ENCODE peak calls at places on chromosomes 1 and 21, in nine cellular contexts. M, H, C, T, P, A, N, X and Z are unnamed samples.

GRCh38 chr21:40466893-40467483 is 380.0 kb downstream of the DSCAM start:
- DNase-seq in X (no peak), C (peak; percentile 60), A (no peak), H (no peak), N (peak; percentile 12), P (no peak), T (no peak), M (peak; percentile 2), Z (peak; percentile 13)

GRCh38 chr21:26060335-26061115 is 110.0 kb downstream of the APP start:
- DNase-seq in M (no peak), C (no peak), X (no peak), H (no peak), P (no peak), A (no peak), T (no peak), N (no peak), Z (no peak)

GRCh38 chr1:56911098-56911497 is 54.7 kb downstream of the C8B start:
- DNase-seq in T (no peak), H (no peak), X (peak; percentile 65), C (peak; percentile 45), N (peak; percentile 44), A (no peak), M (no peak), P (peak; percentile 32), Z (peak; percentile 46)

GRCh38 chr1:166351676-166352075 is 184.9 kb upstream of the FAM78B start:
- DNase-seq in P (no peak), M (no peak), C (no peak), A (no peak), X (no peak), N (no peak), H (no peak), T (no peak), Z (no peak)

GRCh38 chr1:93905051-93905450 is 4.2 kb downstream of the GCLM start:
- DNase-seq in X (peak; percentile 18), H (no peak), T (no peak), N (no peak), P (no peak), A (no peak), C (no peak), M (no peak), Z (peak; percentile 51)

GRCh38 chr1:228021526-228022030 is 14.8 kb downstream of the WNT3A start:
- DNase-seq in P (no peak), A (peak; percentile 18), C (no peak), N (no peak), X (no peak), M (no peak), H (no peak), T (peak; percentile 34), Z (no peak)

GRCh38 chr21:29771491-29772066 is 168.2 kb downstream of the GRIK1 start:
- DNase-seq in A (no peak), M (no peak), X (no peak), H (no peak), T (no peak), N (no peak), P (no peak), C (no peak), Z (no peak)

GRCh38 chr1:23727362-23727811 is 15.9 kb upstream of the ELOA start:
- DNase-seq in M (no peak), N (no peak), H (no peak), C (no peak), T (peak; percentile 89), A (no peak), P (peak; percentile 78), X (peak; percentile 91), Z (peak; percentile 97)

GRCh38 chr1:239858058-239858457 is 233.6 kb upstream of the FMN2 start:
- DNase-seq in H (no peak), X (no peak), C (peak; percentile 93), P (no peak), T (no peak), A (no peak), M (peak; percentile 79), N (peak; percentile 67), Z (peak; percentile 70)

GRCh38 chr1:211723273-211723672 is 47.9 kb upstream of the NEK2 start:
- DNase-seq in T (no peak), H (no peak), C (no peak), P (peak; percentile 54), M (no peak), N (no peak), X (no peak), A (no peak), Z (no peak)

GRCh38 chr21:33937146-33937545 is 21.5 kb upstream of the ATP5PO start:
- DNase-seq in X (no peak), C (no peak), P (no peak), N (no peak), T (no peak), A (no peak), H (no peak), M (no peak), Z (no peak)

GRCh38 chr1:162192323-162192678 is 122.8 kb downstream of the NOS1AP start:
- DNase-seq in H (no peak), C (no peak), T (no peak), M (no peak), N (no peak), A (no peak), P (no peak), X (no peak), Z (no peak)

GRCh38 chr1:212977781-212978645 is 27.7 kb downstream of the VASH2 start:
- DNase-seq in P (no peak), T (no peak), H (no peak), C (no peak), N (peak; percentile 54), A (peak; percentile 21), X (no peak), M (no peak), Z (no peak)

GRCh38 chr1:58013237-58013636 is 533.3 kb downstream of the OMA1 start:
- DNase-seq in A (peak; percentile 36), X (no peak), P (peak; percentile 6), T (no peak), N (no peak), C (no peak), H (no peak), M (no peak), Z (no peak)

GRCh38 chr1:241817331-241817792 is 30.6 kb upstream of the EXO1 start:
- DNase-seq in A (no peak), H (no peak), X (peak; percentile 71), C (peak; percentile 91), M (no peak), N (peak; percentile 91), T (peak; percentile 81), P (no peak), Z (peak; percentile 94)

GRCh38 chr1:75203415-75204277 is 69.5 kb downstream of the LHX8 start:
- DNase-seq in A (no peak), P (peak; percentile 40), X (peak; percentile 74), M (peak; percentile 50), C (peak; percentile 65), H (peak; percentile 54), N (peak; percentile 26), T (peak; percentile 58), Z (peak; percentile 50)

GRCh38 chr21:46183910-46184624 is at the start of gene SPATC1L:
- DNase-seq in T (peak; percentile 89), P (peak; percentile 24), M (peak; percentile 71), N (peak; percentile 77), A (peak; percentile 63), X (peak; percentile 80), H (no peak), C (peak; percentile 63), Z (peak; percentile 90)

GRCh38 chr21:31119199-31119598 is 80.9 kb upstream of the KRTAP19-8 start:
- DNase-seq in T (no peak), A (no peak), C (no peak), M (no peak), P (no peak), H (no peak), N (no peak), X (no peak), Z (no peak)

GRCh38 chr1:13823126-13823880 is 123.3 kb downstream of the PRDM2 start:
- DNase-seq in H (no peak), P (no peak), X (no peak), A (no peak), N (no peak), T (no peak), M (no peak), C (no peak), Z (no peak)

DNA sequence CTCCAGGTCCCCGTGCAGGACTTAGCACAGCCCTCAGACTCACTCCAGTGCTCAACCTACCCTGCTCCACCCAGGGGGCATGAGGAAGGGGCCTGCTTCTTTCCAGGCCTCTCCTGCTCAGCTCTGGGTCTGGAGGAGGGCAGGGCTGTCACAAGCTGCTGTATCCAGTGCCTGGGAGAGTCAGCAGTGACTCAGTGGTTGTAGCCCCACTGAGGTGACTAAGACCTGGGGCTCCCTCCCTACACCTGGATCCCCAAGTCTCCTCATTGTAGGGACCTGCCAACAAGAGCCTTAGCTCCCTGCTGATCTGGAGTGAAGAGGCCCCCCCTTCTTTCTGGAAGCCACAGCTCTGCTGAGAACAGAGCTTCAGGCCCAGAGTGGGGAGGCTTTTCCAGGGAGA is 36.1 kb upstream of the FAM131C start:
- DNase-seq in P (no peak), N (peak; percentile 12), C (no peak), T (peak; percentile 44), M (no peak), X (peak; percentile 44), H (no peak), A (no peak), Z (no peak)
- H2AFZ ChIP-seq in P (no peak overlapping the region), N (no peak overlapping the region), C (no peak overlapping the region), T (no peak overlapping the region), M (no peak overlapping the region), X (no peak overlapping the region), H (no peak overlapping the region), A (no peak overlapping the region), Z (no peak overlapping the region)

DNA sequence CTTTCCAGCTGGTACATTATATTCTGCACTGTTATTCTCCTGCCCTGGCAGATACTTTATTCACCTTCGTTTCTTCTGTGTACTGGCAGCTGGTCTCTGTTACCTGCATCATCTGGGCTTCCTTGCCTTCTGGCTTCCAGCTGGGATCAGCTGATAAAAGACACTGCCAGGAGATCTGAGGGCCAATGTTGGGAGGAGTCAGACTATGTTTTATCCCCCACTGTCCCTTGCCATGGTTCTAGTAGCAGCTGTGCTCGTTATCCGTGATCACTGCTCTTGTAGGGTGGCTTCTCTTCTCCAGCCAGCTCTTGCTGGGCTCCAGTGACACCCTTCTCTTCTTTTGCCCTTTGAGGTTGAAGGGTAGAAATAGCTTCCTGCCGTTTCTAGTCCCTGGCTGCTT is 24.8 kb downstream of the ST3GAL3 start:
- DNase-seq in H (no peak), T (no peak), A (no peak), P (no peak), N (no peak), C (no peak), M (no peak), X (no peak), Z (no peak)
- H2AFZ ChIP-seq in H (no peak overlapping the region), T (no peak overlapping the region), A (no peak overlapping the region), P (no peak overlapping the region), N (no peak overlapping the region), C (no peak overlapping the region), M (no peak overlapping the region), X (no peak overlapping the region), Z (no peak overlapping the region)

GRCh38 chr1:172321429-172321828 is 99.1 kb upstream of the C1orf105 start:
- DNase-seq in C (peak; percentile 31), H (no peak), A (no peak), X (peak; percentile 83), N (peak; percentile 81), T (peak; percentile 60), M (no peak), P (no peak), Z (peak; percentile 58)
- H2AFZ ChIP-seq in C (peak overlapping the region; percentile 1), H (no peak overlapping the region), A (no peak overlapping the region), X (peak overlapping the region; percentile 51), N (no peak overlapping the region), T (peak overlapping the region; percentile 57), M (no peak overlapping the region), P (no peak overlapping the region), Z (no peak overlapping the region)

DNA sequence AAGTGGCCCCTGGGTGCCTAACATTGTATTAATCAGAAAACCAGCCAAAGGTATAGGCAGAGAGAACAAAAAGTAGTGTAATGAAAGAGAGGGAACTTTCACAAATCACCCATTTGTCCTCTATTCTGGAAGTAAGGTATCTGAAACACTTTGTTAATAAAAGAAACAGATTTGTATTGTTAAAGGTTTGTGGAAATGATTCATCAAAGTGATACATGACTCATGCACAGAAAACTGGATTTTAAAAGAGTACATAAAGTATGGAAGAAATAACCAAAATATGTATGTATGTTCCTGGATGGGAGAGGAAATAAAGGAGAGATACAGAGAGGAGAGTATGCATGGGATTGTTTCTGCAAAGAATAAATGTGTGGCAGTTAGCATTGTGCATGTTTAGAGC is 126.8 kb downstream of the RGS21 start:
- DNase-seq in T (no peak), H (no peak), P (no peak), N (peak; percentile 23), C (peak; percentile 60), M (no peak), X (peak; percentile 17), A (no peak), Z (peak; percentile 40)
- H2AFZ ChIP-seq in T (no peak overlapping the region), H (peak overlapping the region; percentile 37), P (no peak overlapping the region), N (no peak overlapping the region), C (no peak overlapping the region), M (no peak overlapping the region), X (no peak overlapping the region), A (no peak overlapping the region), Z (no peak overlapping the region)